ENCODE peak calls at places on chromosomes 5 and 9, in seven cellular contexts. N is amniotic stem cell, G is heart left ventricle, F is lower lobe of right lung, I is nephron progenitor cell, O is foreskin fibroblast, V is mesenteric fat pad. L is an unnamed sample.

GRCh38 chr5:34597034-34597433 is 59.1 kb upstream of the RAI14 start:
- DNase-seq in N (no peak), G (no peak), F (no peak), I (no peak), O (peak), V (no peak), L (no peak)

GRCh38 chr5:112738180-112738560 is 485 bp downstream of the APC start:
- DNase-seq in N (no peak), G (no peak), F (no peak), I (peak), O (peak), V (no peak), L (no peak)

GRCh38 chr5:112649882-112650281 is 87.8 kb upstream of the APC start:
- DNase-seq in N (no peak), G (no peak), F (no peak), I (no peak), O (no peak), V (no peak), L (no peak)

GRCh38 chr5:95020382-95020781 is 264.5 kb downstream of the MCTP1 start:
- DNase-seq in N (no peak), G (no peak), F (no peak), I (no peak), O (no peak), V (no peak), L (no peak)

GRCh38 chr9:86368871-86369521 is 14.8 kb upstream of the TUT7 start:
- DNase-seq in N (no peak), G (no peak), F (no peak), I (no peak), O (peak), V (no peak), L (peak)

GRCh38 chr9:89882876-89883275 is 278.1 kb downstream of the GADD45G start:
- DNase-seq in N (no peak), G (no peak), F (no peak), I (no peak), O (no peak), V (peak), L (no peak)

GRCh38 chr5:86968311-86968753 is 299.4 kb upstream of the RASA1 start:
- DNase-seq in N (peak), G (peak), F (no peak), I (no peak), O (peak), V (no peak), L (peak)

GRCh38 chr5:73825736-73826135 is 199.7 kb downstream of the ARHGEF28 start:
- DNase-seq in N (no peak), G (no peak), F (no peak), I (no peak), O (peak), V (no peak), L (no peak)

GRCh38 chr5:39896706-39897105 is 471.9 kb upstream of the DAB2 start:
- DNase-seq in N (no peak), G (no peak), F (no peak), I (no peak), O (no peak), V (no peak), L (no peak)

GRCh38 chr5:116144103-116144502 is 59.3 kb downstream of the COMMD10 start:
- DNase-seq in N (no peak), G (no peak), F (no peak), I (no peak), O (peak), V (no peak), L (no peak)

GRCh38 chr9:37908698-37909186 is 4.8 kb upstream of the SLC25A51 start:
- DNase-seq in N (no peak), G (no peak), F (no peak), I (no peak), O (peak), V (peak), L (no peak)

L was measured in non-pigmented ciliary epithelial cell.